ENCODE peak calls at places on chromosomes 1 and 21, in four cellular contexts. Y is stimulated activated CD8-positive, alpha-beta memory T cell treated with anti-CD3 and anti-CD28 coated beads, Interleukin-15, amount 100 ng/mL, for 24 hours; V is Calu3; H is stimulated activated CD4-positive, alpha-beta T cell treated with anti-CD3 and anti-CD28 coated beads, Interleukin-4, amount 100 ng/mL, for 4 hours. U is an unnamed sample.

GRCh38 chr1:88063605-88064004 is 620.5 kb upstream of the PKN2 start:
- DNase-seq in Y (no peak), V (no peak), H (no peak), U (no peak)

GRCh38 chr1:165610866-165611265 is 20.2 kb upstream of the MGST3 start:
- DNase-seq in Y (no peak), V (no peak), H (no peak), U (no peak)

GRCh38 chr1:71706030-71706671 is 576.2 kb downstream of the NEGR1 start:
- DNase-seq in Y (no peak), V (no peak), H (no peak), U (no peak)

GRCh38 chr1:187203257-187203656 is 374.5 kb downstream of the PLA2G4A start:
- DNase-seq in Y (no peak), V (peak; percentile 32), H (no peak), U (no peak)

GRCh38 chr1:226511296-226511695 is 37.3 kb upstream of the STUM start:
- DNase-seq in Y (no peak), V (no peak), H (no peak), U (no peak)

GRCh38 chr1:228174482-228175315 is 9.1 kb downstream of the IBA57 start:
- DNase-seq in Y (no peak), V (no peak), H (no peak), U (no peak)

GRCh38 chr1:246699095-246699735 is 25.0 kb upstream of the SCCPDH start:
- DNase-seq in Y (peak; percentile 52), V (peak; percentile 90), H (peak; percentile 79), U (peak; percentile 96)

GRCh38 chr21:31258073-31258472 is 86.0 kb downstream of the TIAM1 start:
- DNase-seq in Y (no peak), V (no peak), H (no peak), U (no peak)

GRCh38 chr1:50976890-50977574 is 7.0 kb downstream of the CDKN2C start:
- DNase-seq in Y (no peak), V (peak; percentile 47), H (no peak), U (no peak)

GRCh38 chr1:231636157-231636556 is 9.6 kb downstream of the DISC1 start:
- DNase-seq in Y (no peak), V (no peak), H (no peak), U (no peak)

GRCh38 chr21:36010801-36011200 is 49.5 kb downstream of the SETD4 start:
- DNase-seq in Y (no peak), V (peak; percentile 27), H (no peak), U (no peak)

GRCh38 chr21:34158866-34159616 is 85.7 kb downstream of the MRPS6 start:
- DNase-seq in Y (no peak), V (no peak), H (no peak), U (no peak)

U was measured in NCI-H460.